ENCODE peak calls at places on chromosomes 16 and 17, in eight cellular contexts. One of them, this sample, is unnamed.

GRCh38 chr17:47649972-47650524 is 329 bp downstream of the KPNB1 start:
- DNase-seq in WTC11: no peak
- DNase-seq in HFFc6: peak; percentile 9
- DNase-seq in psoas muscle: no peak
- DNase-seq in AG04449: no peak
- DNase-seq in IMR-90: no peak
- DNase-seq in GM12865: peak; percentile 80
- DNase-seq in osteocyte: no peak
- DNase-seq in this sample: no peak

GRCh38 chr17:59401725-59402124 is 70.3 kb downstream of the YPEL2 start:
- DNase-seq in WTC11: no peak
- DNase-seq in HFFc6: no peak
- DNase-seq in psoas muscle: no peak
- DNase-seq in AG04449: no peak
- DNase-seq in IMR-90: no peak
- DNase-seq in GM12865: no peak
- DNase-seq in osteocyte: no peak
- DNase-seq in this sample: no peak

GRCh38 chr17:8016632-8017424 is 14.4 kb downstream of the GUCY2D start:
- DNase-seq in WTC11: peak; percentile 92
- DNase-seq in HFFc6: no peak
- DNase-seq in psoas muscle: no peak
- DNase-seq in AG04449: no peak
- DNase-seq in IMR-90: no peak
- DNase-seq in GM12865: peak; percentile 41
- DNase-seq in osteocyte: no peak
- DNase-seq in this sample: no peak

GRCh38 chr16:27325736-27326135 is 12.0 kb downstream of the IL4R start:
- DNase-seq in WTC11: no peak
- DNase-seq in HFFc6: no peak
- DNase-seq in psoas muscle: no peak
- DNase-seq in AG04449: no peak
- DNase-seq in IMR-90: no peak
- DNase-seq in GM12865: no peak
- DNase-seq in osteocyte: no peak
- DNase-seq in this sample: no peak

GRCh38 chr17:18028684-18029540 is 10.1 kb downstream of the ATPAF2 start:
- DNase-seq in WTC11: no peak
- DNase-seq in HFFc6: no peak
- DNase-seq in psoas muscle: no peak
- DNase-seq in AG04449: no peak
- DNase-seq in IMR-90: no peak
- DNase-seq in GM12865: no peak
- DNase-seq in osteocyte: no peak
- DNase-seq in this sample: no peak

GRCh38 chr16:84247844-84248243 is 8.0 kb upstream of the KCNG4 start:
- DNase-seq in WTC11: no peak
- DNase-seq in HFFc6: peak; percentile 64
- DNase-seq in psoas muscle: no peak
- DNase-seq in AG04449: no peak
- DNase-seq in IMR-90: peak; percentile 3
- DNase-seq in GM12865: no peak
- DNase-seq in osteocyte: no peak
- DNase-seq in this sample: no peak

GRCh38 chr16:53131363-53132071 is 76.7 kb downstream of the CHD9 start:
- DNase-seq in WTC11: peak; percentile 30
- DNase-seq in HFFc6: peak; percentile 55
- DNase-seq in psoas muscle: peak; percentile 74
- DNase-seq in AG04449: no peak
- DNase-seq in IMR-90: peak; percentile 31
- DNase-seq in GM12865: peak; percentile 60
- DNase-seq in osteocyte: no peak
- DNase-seq in this sample: no peak

GRCh38 chr16:4032768-4033167 is 83.5 kb downstream of the ADCY9 start:
- DNase-seq in WTC11: no peak
- DNase-seq in HFFc6: no peak
- DNase-seq in psoas muscle: peak; percentile 44
- DNase-seq in AG04449: no peak
- DNase-seq in IMR-90: peak; percentile 52
- DNase-seq in GM12865: no peak
- DNase-seq in osteocyte: no peak
- DNase-seq in this sample: no peak

GRCh38 chr17:42414782-42415409 is 8.2 kb downstream of the CAVIN1 start:
- DNase-seq in WTC11: no peak
- DNase-seq in HFFc6: no peak
- DNase-seq in psoas muscle: no peak
- DNase-seq in AG04449: no peak
- DNase-seq in IMR-90: no peak
- DNase-seq in GM12865: peak; percentile 49
- DNase-seq in osteocyte: no peak
- DNase-seq in this sample: no peak

GRCh38 chr16:74574146-74574545 is 32.8 kb downstream of the GLG1 start:
- DNase-seq in WTC11: no peak
- DNase-seq in HFFc6: no peak
- DNase-seq in psoas muscle: no peak
- DNase-seq in AG04449: no peak
- DNase-seq in IMR-90: no peak
- DNase-seq in GM12865: no peak
- DNase-seq in osteocyte: no peak
- DNase-seq in this sample: no peak

GRCh38 chr16:89764711-89765201 is 43.4 kb downstream of the ZNF276 start:
- DNase-seq in WTC11: no peak
- DNase-seq in HFFc6: no peak
- DNase-seq in psoas muscle: no peak
- DNase-seq in AG04449: no peak
- DNase-seq in IMR-90: no peak
- DNase-seq in GM12865: peak; percentile 94
- DNase-seq in osteocyte: no peak
- DNase-seq in this sample: no peak

GRCh38 chr17:31522987-31523495 is 131.6 kb downstream of the RAB11FIP4 start:
- DNase-seq in WTC11: no peak
- DNase-seq in HFFc6: no peak
- DNase-seq in psoas muscle: no peak
- DNase-seq in AG04449: no peak
- DNase-seq in IMR-90: no peak
- DNase-seq in GM12865: no peak
- DNase-seq in osteocyte: no peak
- DNase-seq in this sample: no peak

GRCh38 chr16:50683689-50684374 is 2.7 kb upstream of the SNX20 start:
- DNase-seq in WTC11: no peak
- DNase-seq in HFFc6: no peak
- DNase-seq in psoas muscle: no peak
- DNase-seq in AG04449: no peak
- DNase-seq in IMR-90: no peak
- DNase-seq in GM12865: peak; percentile 92
- DNase-seq in osteocyte: no peak
- DNase-seq in this sample: no peak

GRCh38 chr17:80104321-80104955 is 3.1 kb downstream of the GAA start:
- DNase-seq in WTC11: no peak
- DNase-seq in HFFc6: no peak
- DNase-seq in psoas muscle: no peak
- DNase-seq in AG04449: no peak
- DNase-seq in IMR-90: no peak
- DNase-seq in GM12865: no peak
- DNase-seq in osteocyte: no peak
- DNase-seq in this sample: no peak

DNA sequence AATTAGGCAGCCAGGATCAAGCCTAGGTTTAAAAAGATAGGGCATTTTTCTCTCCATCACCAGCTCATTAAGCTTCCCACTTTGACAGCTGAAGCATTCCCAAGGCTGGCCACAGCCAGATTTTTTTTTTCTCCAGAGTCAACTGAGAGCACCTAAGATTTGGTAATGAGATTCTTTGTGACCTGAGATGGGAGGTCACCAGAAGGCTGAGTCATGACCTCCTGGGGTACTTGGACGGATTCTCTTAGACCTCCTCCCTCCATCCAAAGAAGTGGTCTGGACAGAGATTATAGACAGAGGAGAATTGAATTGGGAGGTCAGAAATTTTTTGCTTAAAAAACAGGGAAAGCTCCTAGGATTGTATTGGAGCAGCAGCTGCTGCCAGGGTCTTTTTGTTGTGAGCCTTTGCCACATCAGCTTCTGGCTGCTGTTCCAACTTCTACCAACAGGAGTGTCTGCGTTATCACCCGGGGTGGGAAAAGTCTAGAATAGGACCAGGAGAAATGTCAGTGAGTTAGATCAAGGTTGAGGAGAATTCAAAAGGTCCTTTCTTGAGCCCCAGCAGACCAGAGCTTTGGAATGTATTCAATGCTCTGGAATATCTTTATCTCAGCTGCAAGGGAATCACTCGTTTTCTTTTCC is 221.2 kb upstream of the N4BP1 start:
- DNase-seq in WTC11: peak; percentile 61
- DNase-seq in HFFc6: no peak
- DNase-seq in psoas muscle: no peak
- DNase-seq in AG04449: no peak
- DNase-seq in IMR-90: no peak
- DNase-seq in GM12865: no peak
- DNase-seq in osteocyte: no peak
- DNase-seq in this sample: no peak
- TF ChIP-seq CTCF in WTC11: peak; percentile 58
- TF ChIP-seq CTCF in HFFc6: peak; percentile 27
- TF ChIP-seq CTCF in psoas muscle: no peak
- TF ChIP-seq CTCF in AG04449: no peak
- TF ChIP-seq CTCF in IMR-90: no peak
- TF ChIP-seq CTCF in GM12865: peak; percentile 29
- TF ChIP-seq CTCF in osteocyte: no peak
- TF ChIP-seq CTCF in this sample: no peak

GRCh38 chr17:63697341-63698286 is 2.3 kb downstream of the LIMD2 start:
- DNase-seq in WTC11: peak; percentile 70
- DNase-seq in HFFc6: no peak
- DNase-seq in psoas muscle: peak; percentile 57
- DNase-seq in AG04449: no peak
- DNase-seq in IMR-90: no peak
- DNase-seq in GM12865: peak; percentile 92
- DNase-seq in osteocyte: no peak
- DNase-seq in this sample: no peak
- TF ChIP-seq CTCF in WTC11: peak; percentile 20
- TF ChIP-seq CTCF in HFFc6: peak; percentile 74
- TF ChIP-seq CTCF in psoas muscle: peak; percentile 50
- TF ChIP-seq CTCF in AG04449: peak; percentile 66
- TF ChIP-seq CTCF in IMR-90: peak; percentile 45
- TF ChIP-seq CTCF in GM12865: peak; percentile 75
- TF ChIP-seq CTCF in osteocyte: peak; percentile 52
- TF ChIP-seq CTCF in this sample: peak; percentile 64

DNA sequence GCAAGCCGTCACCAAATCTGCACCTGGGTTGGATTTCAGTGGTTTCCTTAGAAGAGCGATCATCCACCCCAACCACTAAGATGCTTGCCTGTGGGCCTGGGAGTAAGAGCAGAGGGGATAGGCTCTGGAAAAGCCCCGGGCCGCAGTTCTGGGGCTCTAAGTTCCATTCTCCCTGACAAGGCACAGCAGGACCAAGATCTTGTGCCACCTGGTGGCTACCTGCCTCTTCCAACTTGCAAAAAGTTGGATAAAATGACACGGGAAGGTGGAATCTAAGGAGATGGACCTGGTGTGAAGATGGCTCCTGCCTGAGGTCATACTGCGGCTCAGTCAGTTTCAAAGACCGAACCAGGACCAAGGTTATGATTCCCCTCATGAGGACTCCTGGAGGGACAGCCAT is 42.3 kb downstream of the ABCC12 start:
- DNase-seq in WTC11: peak; percentile 44
- DNase-seq in HFFc6: no peak
- DNase-seq in psoas muscle: no peak
- DNase-seq in AG04449: no peak
- DNase-seq in IMR-90: no peak
- DNase-seq in GM12865: no peak
- DNase-seq in osteocyte: no peak
- DNase-seq in this sample: no peak
- TF ChIP-seq CTCF in WTC11: no peak
- TF ChIP-seq CTCF in HFFc6: peak; percentile 55
- TF ChIP-seq CTCF in psoas muscle: no peak
- TF ChIP-seq CTCF in AG04449: peak; percentile 2
- TF ChIP-seq CTCF in IMR-90: no peak
- TF ChIP-seq CTCF in GM12865: peak; percentile 5
- TF ChIP-seq CTCF in osteocyte: no peak
- TF ChIP-seq CTCF in this sample: peak; percentile 17

GRCh38 chr17:72660274-72661092 is 432.0 kb downstream of the SLC39A11 start:
- DNase-seq in WTC11: no peak
- DNase-seq in HFFc6: no peak
- DNase-seq in psoas muscle: no peak
- DNase-seq in AG04449: no peak
- DNase-seq in IMR-90: no peak
- DNase-seq in GM12865: no peak
- DNase-seq in osteocyte: no peak
- DNase-seq in this sample: no peak

GRCh38 chr17:72662827-72663190 is 429.7 kb downstream of the SLC39A11 start:
- DNase-seq in WTC11: no peak
- DNase-seq in HFFc6: no peak
- DNase-seq in psoas muscle: no peak
- DNase-seq in AG04449: no peak
- DNase-seq in IMR-90: no peak
- DNase-seq in GM12865: no peak
- DNase-seq in osteocyte: no peak
- DNase-seq in this sample: no peak

GRCh38 chr17:72661945-72662826 is 430.3 kb downstream of the SLC39A11 start:
- DNase-seq in WTC11: no peak
- DNase-seq in HFFc6: no peak
- DNase-seq in psoas muscle: no peak
- DNase-seq in AG04449: no peak
- DNase-seq in IMR-90: no peak
- DNase-seq in GM12865: no peak
- DNase-seq in osteocyte: no peak
- DNase-seq in this sample: no peak

GRCh38 chr17:72659811-72660210 is 432.7 kb downstream of the SLC39A11 start:
- DNase-seq in WTC11: no peak
- DNase-seq in HFFc6: no peak
- DNase-seq in psoas muscle: no peak
- DNase-seq in AG04449: no peak
- DNase-seq in IMR-90: no peak
- DNase-seq in GM12865: no peak
- DNase-seq in osteocyte: no peak
- DNase-seq in this sample: no peak

DNA sequence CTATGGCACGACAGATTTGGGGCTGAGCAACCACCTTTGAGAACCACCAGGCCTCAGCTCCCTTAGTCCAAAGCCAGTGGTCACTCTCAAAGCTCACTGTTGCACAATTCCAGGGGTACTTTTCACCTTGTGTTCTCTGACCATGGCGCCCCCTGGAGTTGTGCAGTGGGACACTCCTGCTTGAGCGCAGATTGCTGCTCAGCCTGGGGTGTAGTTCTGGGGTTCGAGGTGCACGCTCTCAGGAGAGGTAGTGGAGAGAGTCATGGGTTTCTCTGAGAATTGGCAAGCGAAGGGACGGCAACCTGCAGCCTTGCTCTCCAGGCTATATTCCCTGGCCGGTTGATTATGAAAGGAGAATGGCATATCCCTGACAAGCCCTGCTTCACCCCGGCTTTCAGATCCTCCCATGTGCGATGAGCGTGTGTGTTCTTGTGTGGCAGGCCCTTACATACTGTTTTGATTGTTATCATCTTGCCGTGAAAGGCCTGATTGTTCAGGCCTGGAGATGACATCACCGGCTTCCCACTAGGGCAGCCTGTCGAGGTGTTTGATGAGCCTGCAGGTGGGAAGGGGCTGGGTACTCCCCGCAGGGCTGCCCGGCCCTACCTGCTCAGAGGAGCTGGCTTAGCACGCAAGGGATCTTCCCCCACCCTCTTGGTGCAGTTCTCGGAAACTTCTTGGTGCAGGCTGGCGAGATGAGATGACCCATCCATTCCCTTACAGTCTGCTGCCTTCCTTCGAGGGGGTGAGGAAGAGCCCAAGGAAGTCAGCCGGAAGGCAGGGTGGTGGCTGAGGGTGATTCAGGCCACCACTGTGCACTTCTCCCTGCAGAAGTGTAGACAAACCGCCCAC is 431.2 kb downstream of the SLC39A11 start:
- DNase-seq in WTC11: no peak
- DNase-seq in HFFc6: no peak
- DNase-seq in psoas muscle: no peak
- DNase-seq in AG04449: no peak
- DNase-seq in IMR-90: no peak
- DNase-seq in GM12865: no peak
- DNase-seq in osteocyte: no peak
- DNase-seq in this sample: no peak
- TF ChIP-seq CTCF in WTC11: no peak
- TF ChIP-seq CTCF in HFFc6: peak; percentile 63
- TF ChIP-seq CTCF in psoas muscle: no peak
- TF ChIP-seq CTCF in AG04449: no peak
- TF ChIP-seq CTCF in IMR-90: no peak
- TF ChIP-seq CTCF in GM12865: no peak
- TF ChIP-seq CTCF in osteocyte: no peak
- TF ChIP-seq CTCF in this sample: peak; percentile 1